ENCODE peak calls at places on chromosomes 3 and 15, in seven cellular contexts. W is stomach, Z is sigmoid colon, A is transverse colon, K is tibial nerve, C is A549, P is HepG2. D is an unnamed sample.

GRCh38 chr3:31532587-31533168 is at the start of gene STT3B:
- DNase-seq in W (peak; percentile 84), Z (peak; percentile 90), A (peak; percentile 86), K (peak; percentile 56), C (peak; percentile 58), P (peak; percentile 62), D (no peak)

GRCh38 chr15:55282284-55282833 is 7.3 kb downstream of the RAB27A start:
- DNase-seq in W (no peak), Z (no peak), A (no peak), K (no peak), C (no peak), P (no peak), D (no peak)

GRCh38 chr3:117486709-117487394 is 777.3 kb downstream of the TUSC7 start:
- DNase-seq in W (no peak), Z (no peak), A (no peak), K (no peak), C (no peak), P (no peak), D (no peak)

GRCh38 chr15:51132384-51133139 is 37.9 kb upstream of the TNFAIP8L3 start:
- DNase-seq in W (no peak), Z (peak; percentile 74), A (peak; percentile 49), K (peak; percentile 51), C (peak; percentile 55), P (peak; percentile 28), D (peak; percentile 79)

GRCh38 chr15:48967336-48967735 is 3.6 kb upstream of the SHC4 start:
- DNase-seq in W (no peak), Z (no peak), A (no peak), K (no peak), C (no peak), P (no peak), D (no peak)

GRCh38 chr15:90205050-90205848 is 4.1 kb downstream of the SEMA4B start:
- DNase-seq in W (no peak), Z (no peak), A (no peak), K (no peak), C (no peak), P (no peak), D (no peak)

GRCh38 chr15:70596354-70597055 is 166.9 kb downstream of the UACA start:
- DNase-seq in W (no peak), Z (no peak), A (no peak), K (no peak), C (peak; percentile 75), P (peak; percentile 89), D (no peak)

GRCh38 chr3:87309601-87310000 is 33.2 kb upstream of the POU1F1 start:
- DNase-seq in W (no peak), Z (no peak), A (no peak), K (no peak), C (no peak), P (no peak), D (no peak)

GRCh38 chr3:169305460-169305859 is 358.1 kb downstream of the MECOM start:
- DNase-seq in W (peak; percentile 50), Z (no peak), A (peak; percentile 61), K (no peak), C (no peak), P (no peak), D (no peak)

GRCh38 chr15:33068007-33068441 is 126.5 kb downstream of the FMN1 start:
- DNase-seq in W (peak; percentile 87), Z (peak; percentile 74), A (peak; percentile 89), K (no peak), C (peak; percentile 72), P (peak; percentile 66), D (no peak)

GRCh38 chr3:101009386-101009785 is 16.2 kb upstream of the ABI3BP start:
- DNase-seq in W (no peak), Z (no peak), A (no peak), K (no peak), C (no peak), P (no peak), D (no peak)

GRCh38 chr15:81225161-81225671 is 28.5 kb downstream of the IL16 start:
- DNase-seq in W (no peak), Z (peak; percentile 88), A (peak; percentile 25), K (peak; percentile 48), C (no peak), P (no peak), D (no peak)

GRCh38 chr3:151835751-151836550 is 22.0 kb downstream of the AADAC start:
- DNase-seq in W (no peak), Z (no peak), A (no peak), K (no peak), C (peak; percentile 14), P (no peak), D (no peak)

GRCh38 chr3:63724987-63725386 is 72.5 kb downstream of the SNTN start:
- DNase-seq in W (no peak), Z (no peak), A (no peak), K (no peak), C (peak; percentile 1), P (no peak), D (no peak)

GRCh38 chr15:42796955-42797779 is 60.2 kb upstream of the CDAN1 start:
- DNase-seq in W (no peak), Z (no peak), A (no peak), K (no peak), C (no peak), P (no peak), D (no peak)

GRCh38 chr3:190892328-190893011 is 30.0 kb upstream of the GMNC start:
- DNase-seq in W (no peak), Z (no peak), A (no peak), K (no peak), C (no peak), P (no peak), D (no peak)

GRCh38 chr3:184275961-184276910 is at the start of gene ECE2:
- DNase-seq in W (no peak), Z (no peak), A (no peak), K (no peak), C (no peak), P (no peak), D (no peak)

GRCh38 chr3:66239513-66240135 is 18.8 kb downstream of the SLC25A26 start:
- DNase-seq in W (no peak), Z (no peak), A (no peak), K (no peak), C (no peak), P (no peak), D (no peak)

GRCh38 chr3:128969993-128970740 is 23.7 kb downstream of the CFAP92 start:
- DNase-seq in W (peak; percentile 51), Z (no peak), A (peak; percentile 35), K (no peak), C (no peak), P (peak; percentile 25), D (peak; percentile 66)

GRCh38 chr3:69212411-69213160 is 90.2 kb upstream of the LMOD3 start:
- DNase-seq in W (no peak), Z (no peak), A (no peak), K (no peak), C (peak; percentile 21), P (peak; percentile 63), D (no peak)

DNA sequence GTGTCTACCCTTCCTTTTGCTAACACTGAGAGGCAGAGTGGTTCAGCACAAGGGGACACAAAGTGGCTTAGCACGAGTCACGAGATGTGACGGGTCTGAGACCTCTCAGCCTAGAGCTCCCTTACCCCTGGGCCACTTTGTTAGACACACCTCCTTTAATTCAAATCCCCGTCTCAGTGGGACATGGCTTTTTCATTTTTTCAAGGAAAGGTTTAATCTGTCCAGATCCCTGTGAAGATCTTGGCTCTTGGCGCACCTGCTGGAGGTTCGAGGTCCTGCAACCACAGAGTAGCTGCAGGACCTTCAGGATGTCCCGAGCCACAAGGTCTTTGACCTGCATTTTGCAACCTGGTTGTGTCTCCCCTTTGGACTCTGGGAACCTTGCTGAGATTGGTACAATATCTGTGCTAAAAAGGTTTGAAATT is 52.0 kb downstream of the LPP start:
- DNase-seq in W (no peak), Z (no peak), A (peak; percentile 44), K (no peak), C (no peak), P (peak; percentile 81), D (no peak)
- TF ChIP-seq CTCF in W (no peak), Z (peak; percentile 14), A (peak; percentile 35), K (peak; percentile 11), C (no peak), P (peak; percentile 66), D (no peak)

GRCh38 chr3:25447285-25447684 is 19.2 kb downstream of the RARB start:
- DNase-seq in W (no peak), Z (no peak), A (no peak), K (no peak), C (no peak), P (no peak), D (no peak)

GRCh38 chr3:25449857-25450256 is 21.8 kb downstream of the RARB start:
- DNase-seq in W (no peak), Z (no peak), A (no peak), K (no peak), C (no peak), P (no peak), D (no peak)

GRCh38 chr3:25447925-25448324 is 19.9 kb downstream of the RARB start:
- DNase-seq in W (no peak), Z (no peak), A (no peak), K (no peak), C (no peak), P (no peak), D (no peak)

GRCh38 chr3:25452185-25452584 is 24.1 kb downstream of the RARB start:
- DNase-seq in W (no peak), Z (no peak), A (no peak), K (no peak), C (no peak), P (no peak), D (no peak)

GRCh38 chr3:25448750-25449684 is 21.0 kb downstream of the RARB start:
- DNase-seq in W (peak; percentile 86), Z (peak; percentile 93), A (peak; percentile 80), K (peak; percentile 83), C (no peak), P (peak; percentile 20), D (peak; percentile 76)
- TF ChIP-seq EP300 in W (no peak), Z (no peak), A (no peak), K (no peak), C (no peak), P (no peak), D (no peak)

DNA sequence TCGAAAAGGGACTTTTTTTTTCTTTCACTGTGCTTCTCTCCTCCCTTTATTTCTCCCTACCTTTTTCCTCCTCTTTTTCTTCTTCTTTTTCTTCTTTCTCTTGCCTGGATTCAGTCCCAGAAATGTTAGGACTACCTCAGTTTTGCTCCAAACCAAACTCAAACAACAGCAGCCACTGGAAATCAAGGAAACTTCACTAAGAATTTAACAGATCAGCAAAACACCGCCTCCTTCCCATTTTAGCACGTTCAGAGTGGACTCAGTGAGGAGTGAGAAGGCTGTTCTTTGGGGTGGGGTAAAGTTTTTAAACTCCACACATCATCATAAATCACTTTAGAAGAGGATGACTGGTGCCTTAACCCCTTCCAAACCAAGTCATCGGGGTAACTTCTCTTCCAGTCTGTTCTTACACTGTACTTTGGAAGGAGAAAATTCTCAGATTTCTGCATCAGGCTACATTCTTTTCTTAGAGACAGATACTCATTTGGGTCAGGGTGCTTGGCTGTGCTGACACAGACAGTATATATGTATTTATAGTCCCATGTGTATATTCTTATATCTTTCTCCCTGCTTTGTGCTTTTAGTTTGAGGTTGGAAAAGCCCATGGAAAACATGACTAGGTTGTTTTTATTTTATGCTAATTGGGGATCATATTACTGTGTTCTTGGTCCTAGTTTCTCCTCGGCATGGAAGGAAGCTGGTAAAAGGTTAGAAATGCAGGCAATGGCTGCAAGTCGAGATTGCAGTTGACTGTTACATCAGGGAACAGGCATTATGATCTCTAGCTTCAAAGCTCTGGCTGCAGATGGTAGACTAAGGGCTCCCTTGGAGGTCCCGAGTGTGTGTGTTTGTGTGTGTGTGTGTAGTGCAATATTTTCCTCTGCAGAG is at the start of gene CCDC80:
- DNase-seq in W (no peak), Z (peak; percentile 71), A (no peak), K (no peak), C (peak; percentile 75), P (no peak), D (no peak)
- TF ChIP-seq CTCF in W (no peak), Z (no peak), A (no peak), K (no peak), C (no peak), P (no peak), D (no peak)

GRCh38 chr3:123684636-123685035 is 99.8 kb upstream of the HACD2 start:
- DNase-seq in W (no peak), Z (no peak), A (no peak), K (no peak), C (no peak), P (no peak), D (no peak)
- TF ChIP-seq EP300 in W (no peak), Z (no peak), A (no peak), K (no peak), C (no peak), P (no peak), D (no peak)

D was measured in ovary.